ENCODE peak calls at places on chromosomes 11 and 22, in ten cellular contexts. One of them, this sample, is unnamed.
A peak's percentile ranks its signal among the peaks of the same experiment; 100 is the strongest.

GRCh38 chr11:103609117-103610066 is 427.0 kb upstream of the DDI1 start:
- DNase-seq in thoracic aorta: no peak
- DNase-seq in GM13977: no peak
- DNase-seq in endothelial cell: peak; percentile 18
- DNase-seq in neural crest cell: no peak
- DNase-seq in HFFc6: peak; percentile 94
- DNase-seq in Peyer's patch: no peak
- DNase-seq in AG09309: peak; percentile 85
- DNase-seq in CD14-positive monocyte: no peak
- DNase-seq in heart left ventricle: no peak
- DNase-seq in this sample: no peak

GRCh38 chr22:37887610-37888378 is 18.3 kb upstream of the MICALL1 start:
- DNase-seq in thoracic aorta: no peak
- DNase-seq in GM13977: no peak
- DNase-seq in endothelial cell: peak; percentile 64
- DNase-seq in neural crest cell: no peak
- DNase-seq in HFFc6: peak; percentile 54
- DNase-seq in Peyer's patch: no peak
- DNase-seq in AG09309: peak; percentile 57
- DNase-seq in CD14-positive monocyte: no peak
- DNase-seq in heart left ventricle: no peak
- DNase-seq in this sample: no peak

GRCh38 chr11:69919659-69920499 is 100.7 kb upstream of the FGF3 start:
- DNase-seq in thoracic aorta: no peak
- DNase-seq in GM13977: no peak
- DNase-seq in endothelial cell: no peak
- DNase-seq in neural crest cell: no peak
- DNase-seq in HFFc6: no peak
- DNase-seq in Peyer's patch: peak; percentile 31
- DNase-seq in AG09309: no peak
- DNase-seq in CD14-positive monocyte: peak; percentile 37
- DNase-seq in heart left ventricle: no peak
- DNase-seq in this sample: peak; percentile 43

GRCh38 chr22:47199261-47199948 is 437.0 kb downstream of the TBC1D22A start:
- DNase-seq in thoracic aorta: no peak
- DNase-seq in GM13977: no peak
- DNase-seq in endothelial cell: no peak
- DNase-seq in neural crest cell: no peak
- DNase-seq in HFFc6: no peak
- DNase-seq in Peyer's patch: no peak
- DNase-seq in AG09309: no peak
- DNase-seq in CD14-positive monocyte: peak; percentile 43
- DNase-seq in heart left ventricle: no peak
- DNase-seq in this sample: no peak

GRCh38 chr11:133825156-133825555 is 20.2 kb downstream of the SPATA19 start:
- DNase-seq in thoracic aorta: no peak
- DNase-seq in GM13977: no peak
- DNase-seq in endothelial cell: no peak
- DNase-seq in neural crest cell: no peak
- DNase-seq in HFFc6: no peak
- DNase-seq in Peyer's patch: no peak
- DNase-seq in AG09309: no peak
- DNase-seq in CD14-positive monocyte: no peak
- DNase-seq in heart left ventricle: no peak
- DNase-seq in this sample: no peak

GRCh38 chr22:43226368-43226979 is 39.5 kb upstream of the TTLL12 start:
- DNase-seq in thoracic aorta: no peak
- DNase-seq in GM13977: no peak
- DNase-seq in endothelial cell: no peak
- DNase-seq in neural crest cell: peak; percentile 67
- DNase-seq in HFFc6: peak; percentile 30
- DNase-seq in Peyer's patch: no peak
- DNase-seq in AG09309: no peak
- DNase-seq in CD14-positive monocyte: no peak
- DNase-seq in heart left ventricle: no peak
- DNase-seq in this sample: no peak

GRCh38 chr22:32325811-32326237 is 31.8 kb upstream of the RFPL3 start:
- DNase-seq in thoracic aorta: no peak
- DNase-seq in GM13977: no peak
- DNase-seq in endothelial cell: no peak
- DNase-seq in neural crest cell: no peak
- DNase-seq in HFFc6: no peak
- DNase-seq in Peyer's patch: no peak
- DNase-seq in AG09309: no peak
- DNase-seq in CD14-positive monocyte: no peak
- DNase-seq in heart left ventricle: no peak
- DNase-seq in this sample: no peak

GRCh38 chr11:78127408-78127807 is 12.0 kb downstream of the ALG8 start:
- DNase-seq in thoracic aorta: no peak
- DNase-seq in GM13977: no peak
- DNase-seq in endothelial cell: no peak
- DNase-seq in neural crest cell: no peak
- DNase-seq in HFFc6: no peak
- DNase-seq in Peyer's patch: no peak
- DNase-seq in AG09309: no peak
- DNase-seq in CD14-positive monocyte: no peak
- DNase-seq in heart left ventricle: no peak
- DNase-seq in this sample: no peak

GRCh38 chr11:13149991-13150390 is 127.6 kb upstream of the BMAL1 start:
- DNase-seq in thoracic aorta: no peak
- DNase-seq in GM13977: no peak
- DNase-seq in endothelial cell: no peak
- DNase-seq in neural crest cell: no peak
- DNase-seq in HFFc6: no peak
- DNase-seq in Peyer's patch: no peak
- DNase-seq in AG09309: no peak
- DNase-seq in CD14-positive monocyte: no peak
- DNase-seq in heart left ventricle: no peak
- DNase-seq in this sample: no peak

GRCh38 chr11:13152264-13152663 is 125.3 kb upstream of the BMAL1 start:
- DNase-seq in thoracic aorta: no peak
- DNase-seq in GM13977: no peak
- DNase-seq in endothelial cell: no peak
- DNase-seq in neural crest cell: no peak
- DNase-seq in HFFc6: no peak
- DNase-seq in Peyer's patch: no peak
- DNase-seq in AG09309: no peak
- DNase-seq in CD14-positive monocyte: no peak
- DNase-seq in heart left ventricle: no peak
- DNase-seq in this sample: no peak

GRCh38 chr11:13150487-13150886 is 127.1 kb upstream of the BMAL1 start:
- DNase-seq in thoracic aorta: no peak
- DNase-seq in GM13977: no peak
- DNase-seq in endothelial cell: no peak
- DNase-seq in neural crest cell: no peak
- DNase-seq in HFFc6: no peak
- DNase-seq in Peyer's patch: no peak
- DNase-seq in AG09309: no peak
- DNase-seq in CD14-positive monocyte: no peak
- DNase-seq in heart left ventricle: no peak
- DNase-seq in this sample: no peak

DNA sequence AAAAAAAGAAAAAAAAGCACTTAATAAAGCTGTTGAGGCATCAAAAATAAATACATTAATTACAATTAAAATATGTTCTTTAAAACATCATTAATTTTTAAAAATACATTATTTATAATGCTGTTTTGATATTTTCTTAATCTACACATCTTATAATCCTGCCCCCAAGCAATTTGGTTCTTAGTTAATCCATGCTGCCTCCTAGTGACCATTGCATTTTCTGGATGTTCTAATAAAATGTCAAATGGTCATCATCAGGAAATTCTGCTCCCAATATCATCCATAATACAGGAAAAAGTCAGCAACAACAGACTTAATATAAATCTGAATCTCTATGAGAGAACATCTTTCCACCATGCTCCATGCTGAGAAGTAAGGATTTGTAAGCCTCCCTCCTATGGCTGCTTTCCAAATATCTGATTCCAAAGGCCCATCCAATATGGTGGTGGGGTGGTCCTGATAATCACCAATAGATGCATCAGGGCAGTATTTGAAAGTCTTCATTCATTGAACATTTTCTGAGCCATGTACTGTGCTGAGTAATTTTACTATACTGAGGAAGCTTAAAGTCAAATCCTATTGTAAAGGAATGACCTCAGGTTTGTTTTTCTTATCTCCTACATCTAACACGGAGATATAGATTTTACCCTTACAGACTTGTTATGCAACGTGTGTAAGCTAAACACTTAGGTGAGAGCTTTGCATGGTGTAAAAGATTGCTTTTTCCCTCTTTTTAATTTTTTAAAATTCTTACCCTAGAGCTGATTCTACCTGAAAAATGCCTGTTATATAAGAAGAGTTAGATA is 124.7 kb upstream of the BMAL1 start:
- DNase-seq in thoracic aorta: no peak
- DNase-seq in GM13977: no peak
- DNase-seq in endothelial cell: no peak
- DNase-seq in neural crest cell: no peak
- DNase-seq in HFFc6: peak; percentile 24
- DNase-seq in Peyer's patch: no peak
- DNase-seq in AG09309: no peak
- DNase-seq in CD14-positive monocyte: no peak
- DNase-seq in heart left ventricle: no peak
- DNase-seq in this sample: no peak
- TF ChIP-seq CTCF in thoracic aorta: no peak
- TF ChIP-seq CTCF in GM13977: peak; percentile 18
- TF ChIP-seq CTCF in endothelial cell: no peak
- TF ChIP-seq CTCF in neural crest cell: peak; percentile 66
- TF ChIP-seq CTCF in HFFc6: peak; percentile 81
- TF ChIP-seq CTCF in Peyer's patch: peak; percentile 70
- TF ChIP-seq CTCF in AG09309: peak; percentile 68
- TF ChIP-seq CTCF in CD14-positive monocyte: no peak
- TF ChIP-seq CTCF in heart left ventricle: peak; percentile 37
- TF ChIP-seq CTCF in this sample: peak; percentile 83

GRCh38 chr11:65744699-65745042 is 24.1 kb upstream of the RNASEH2C start:
- DNase-seq in thoracic aorta: no peak
- DNase-seq in GM13977: no peak
- DNase-seq in endothelial cell: no peak
- DNase-seq in neural crest cell: no peak
- DNase-seq in HFFc6: no peak
- DNase-seq in Peyer's patch: no peak
- DNase-seq in AG09309: no peak
- DNase-seq in CD14-positive monocyte: no peak
- DNase-seq in heart left ventricle: no peak
- DNase-seq in this sample: no peak
- TF ChIP-seq CTCF in thoracic aorta: no peak
- TF ChIP-seq CTCF in GM13977: no peak
- TF ChIP-seq CTCF in endothelial cell: no peak
- TF ChIP-seq CTCF in neural crest cell: no peak
- TF ChIP-seq CTCF in HFFc6: no peak
- TF ChIP-seq CTCF in Peyer's patch: no peak
- TF ChIP-seq CTCF in AG09309: no peak
- TF ChIP-seq CTCF in CD14-positive monocyte: peak; percentile 59
- TF ChIP-seq CTCF in heart left ventricle: no peak
- TF ChIP-seq CTCF in this sample: peak; percentile 25

GRCh38 chr11:116169776-116170175 is 603.0 kb downstream of the BUD13 start:
- DNase-seq in thoracic aorta: no peak
- DNase-seq in GM13977: no peak
- DNase-seq in endothelial cell: no peak
- DNase-seq in neural crest cell: no peak
- DNase-seq in HFFc6: no peak
- DNase-seq in Peyer's patch: no peak
- DNase-seq in AG09309: no peak
- DNase-seq in CD14-positive monocyte: no peak
- DNase-seq in heart left ventricle: no peak
- DNase-seq in this sample: no peak

GRCh38 chr11:116168459-116168787 is 604.4 kb downstream of the BUD13 start:
- DNase-seq in thoracic aorta: no peak
- DNase-seq in GM13977: no peak
- DNase-seq in endothelial cell: peak; percentile 1
- DNase-seq in neural crest cell: no peak
- DNase-seq in HFFc6: no peak
- DNase-seq in Peyer's patch: no peak
- DNase-seq in AG09309: no peak
- DNase-seq in CD14-positive monocyte: no peak
- DNase-seq in heart left ventricle: no peak
- DNase-seq in this sample: no peak

GRCh38 chr11:116172156-116172555 is 600.6 kb downstream of the BUD13 start:
- DNase-seq in thoracic aorta: no peak
- DNase-seq in GM13977: no peak
- DNase-seq in endothelial cell: peak; percentile 1
- DNase-seq in neural crest cell: no peak
- DNase-seq in HFFc6: no peak
- DNase-seq in Peyer's patch: no peak
- DNase-seq in AG09309: no peak
- DNase-seq in CD14-positive monocyte: no peak
- DNase-seq in heart left ventricle: no peak
- DNase-seq in this sample: no peak

GRCh38 chr11:116171271-116172140 is 601.3 kb downstream of the BUD13 start:
- DNase-seq in thoracic aorta: no peak
- DNase-seq in GM13977: no peak
- DNase-seq in endothelial cell: peak; percentile 0
- DNase-seq in neural crest cell: no peak
- DNase-seq in HFFc6: no peak
- DNase-seq in Peyer's patch: no peak
- DNase-seq in AG09309: no peak
- DNase-seq in CD14-positive monocyte: no peak
- DNase-seq in heart left ventricle: no peak
- DNase-seq in this sample: no peak

GRCh38 chr11:116170526-116171120 is 602.2 kb downstream of the BUD13 start:
- DNase-seq in thoracic aorta: no peak
- DNase-seq in GM13977: no peak
- DNase-seq in endothelial cell: peak; percentile 11
- DNase-seq in neural crest cell: no peak
- DNase-seq in HFFc6: no peak
- DNase-seq in Peyer's patch: no peak
- DNase-seq in AG09309: no peak
- DNase-seq in CD14-positive monocyte: no peak
- DNase-seq in heart left ventricle: no peak
- DNase-seq in this sample: no peak
- TF ChIP-seq CTCF in thoracic aorta: no peak
- TF ChIP-seq CTCF in GM13977: peak; percentile 23
- TF ChIP-seq CTCF in endothelial cell: no peak
- TF ChIP-seq CTCF in neural crest cell: peak; percentile 33
- TF ChIP-seq CTCF in HFFc6: no peak
- TF ChIP-seq CTCF in Peyer's patch: peak; percentile 49
- TF ChIP-seq CTCF in AG09309: no peak
- TF ChIP-seq CTCF in CD14-positive monocyte: no peak
- TF ChIP-seq CTCF in heart left ventricle: no peak
- TF ChIP-seq CTCF in this sample: peak; percentile 47

GRCh38 chr11:67117667-67118058 is 1.4 kb upstream of the KDM2A start:
- DNase-seq in thoracic aorta: no peak
- DNase-seq in GM13977: no peak
- DNase-seq in endothelial cell: peak; percentile 53
- DNase-seq in neural crest cell: peak; percentile 12
- DNase-seq in HFFc6: no peak
- DNase-seq in Peyer's patch: peak; percentile 57
- DNase-seq in AG09309: no peak
- DNase-seq in CD14-positive monocyte: no peak
- DNase-seq in heart left ventricle: peak; percentile 49
- DNase-seq in this sample: peak; percentile 67

GRCh38 chr11:67120456-67120855 is 1.4 kb downstream of the KDM2A start:
- DNase-seq in thoracic aorta: no peak
- DNase-seq in GM13977: no peak
- DNase-seq in endothelial cell: no peak
- DNase-seq in neural crest cell: no peak
- DNase-seq in HFFc6: no peak
- DNase-seq in Peyer's patch: peak; percentile 17
- DNase-seq in AG09309: no peak
- DNase-seq in CD14-positive monocyte: no peak
- DNase-seq in heart left ventricle: no peak
- DNase-seq in this sample: no peak

GRCh38 chr11:67118059-67118766 is 850 bp upstream of the KDM2A start:
- DNase-seq in thoracic aorta: no peak
- DNase-seq in GM13977: peak; percentile 73
- DNase-seq in endothelial cell: no peak
- DNase-seq in neural crest cell: no peak
- DNase-seq in HFFc6: no peak
- DNase-seq in Peyer's patch: peak; percentile 71
- DNase-seq in AG09309: no peak
- DNase-seq in CD14-positive monocyte: no peak
- DNase-seq in heart left ventricle: peak; percentile 63
- DNase-seq in this sample: peak; percentile 80

GRCh38 chr11:67119577-67120391 is 721 bp downstream of the KDM2A start:
- DNase-seq in thoracic aorta: no peak
- DNase-seq in GM13977: peak; percentile 56
- DNase-seq in endothelial cell: peak; percentile 56
- DNase-seq in neural crest cell: peak; percentile 28
- DNase-seq in HFFc6: no peak
- DNase-seq in Peyer's patch: peak; percentile 59
- DNase-seq in AG09309: no peak
- DNase-seq in CD14-positive monocyte: no peak
- DNase-seq in heart left ventricle: peak; percentile 26
- DNase-seq in this sample: peak; percentile 71

GRCh38 chr11:67118801-67119576 is at the start of gene KDM2A:
- DNase-seq in thoracic aorta: peak; percentile 98
- DNase-seq in GM13977: peak; percentile 100
- DNase-seq in endothelial cell: peak; percentile 99
- DNase-seq in neural crest cell: peak; percentile 91
- DNase-seq in HFFc6: peak; percentile 96
- DNase-seq in Peyer's patch: peak; percentile 100
- DNase-seq in AG09309: peak; percentile 94
- DNase-seq in CD14-positive monocyte: peak; percentile 100
- DNase-seq in heart left ventricle: peak; percentile 100
- DNase-seq in this sample: peak; percentile 99
- TF ChIP-seq CTCF in thoracic aorta: no peak
- TF ChIP-seq CTCF in GM13977: peak; percentile 22
- TF ChIP-seq CTCF in endothelial cell: peak; percentile 59
- TF ChIP-seq CTCF in neural crest cell: peak; percentile 43
- TF ChIP-seq CTCF in HFFc6: peak; percentile 72
- TF ChIP-seq CTCF in Peyer's patch: peak; percentile 11
- TF ChIP-seq CTCF in AG09309: no peak
- TF ChIP-seq CTCF in CD14-positive monocyte: peak; percentile 25
- TF ChIP-seq CTCF in heart left ventricle: peak; percentile 53
- TF ChIP-seq CTCF in this sample: peak; percentile 70

This sample was measured in chondrocyte.